ENCODE peak calls at places on chromosomes 3 and 15, in nine cellular contexts. D, J, G, C, Q, A, X, T and Y are unnamed samples.

GRCh38 chr15:45551691-45552090 is 29.1 kb upstream of the SLC30A4 start:
- DNase-seq in D (no peak), J (no peak), G (peak; percentile 40), C (peak; percentile 18), Q (no peak), A (no peak), X (no peak), T (no peak), Y (no peak)

GRCh38 chr15:29127506-29128430 is 141.9 kb downstream of the NSMCE3 start:
- DNase-seq in D (no peak), J (no peak), G (no peak), C (no peak), Q (no peak), A (no peak), X (no peak), T (no peak), Y (no peak)

GRCh38 chr15:78709263-78709882 is 68.4 kb upstream of the CHRNB4 start:
- DNase-seq in D (peak; percentile 31), J (peak; percentile 51), G (peak; percentile 21), C (peak; percentile 6), Q (peak; percentile 86), A (peak; percentile 63), X (peak; percentile 68), T (peak; percentile 84), Y (peak; percentile 29)

GRCh38 chr3:127373701-127374625 is 86.1 kb upstream of the PRR20G start:
- DNase-seq in D (no peak), J (peak; percentile 4), G (no peak), C (no peak), Q (peak; percentile 52), A (peak; percentile 21), X (peak; percentile 30), T (peak; percentile 34), Y (no peak)

GRCh38 chr15:75306188-75306587 is 23.6 kb downstream of the GOLGA6D start:
- DNase-seq in D (no peak), J (no peak), G (no peak), C (no peak), Q (no peak), A (no peak), X (no peak), T (no peak), Y (no peak)

GRCh38 chr3:184688251-184688851 is 23.5 kb downstream of the MAGEF1 start:
- DNase-seq in D (no peak), J (no peak), G (peak; percentile 77), C (peak; percentile 59), Q (no peak), A (no peak), X (peak; percentile 56), T (no peak), Y (peak; percentile 63)

GRCh38 chr3:149646181-149646766 is 11.6 kb downstream of the WWTR1 start:
- DNase-seq in D (no peak), J (no peak), G (peak; percentile 63), C (no peak), Q (no peak), A (no peak), X (peak; percentile 43), T (no peak), Y (no peak)

GRCh38 chr3:71681224-71681668 is 44.0 kb downstream of the EIF4E3 start:
- DNase-seq in D (no peak), J (peak; percentile 20), G (peak; percentile 65), C (no peak), Q (peak; percentile 64), A (peak; percentile 73), X (peak; percentile 80), T (peak; percentile 51), Y (peak; percentile 42)

GRCh38 chr3:21477896-21478295 is 273.1 kb downstream of the ZNF385D start:
- DNase-seq in D (no peak), J (no peak), G (no peak), C (no peak), Q (no peak), A (no peak), X (no peak), T (no peak), Y (no peak)

GRCh38 chr3:111735271-111735758 is 123.8 kb upstream of the PHLDB2 start:
- DNase-seq in D (no peak), J (no peak), G (peak; percentile 83), C (peak; percentile 98), Q (no peak), A (peak; percentile 45), X (peak; percentile 55), T (no peak), Y (no peak)

GRCh38 chr15:91559066-91559465 is 294.4 kb upstream of the SLCO3A1 start:
- DNase-seq in D (no peak), J (no peak), G (no peak), C (no peak), Q (no peak), A (no peak), X (no peak), T (no peak), Y (no peak)

GRCh38 chr15:46955576-46955975 is 761.7 kb upstream of the SEMA6D start:
- DNase-seq in D (no peak), J (no peak), G (no peak), C (no peak), Q (no peak), A (no peak), X (no peak), T (no peak), Y (no peak)

GRCh38 chr3:36893137-36893557 is 51.7 kb downstream of the TRANK1 start:
- DNase-seq in D (no peak), J (no peak), G (no peak), C (no peak), Q (no peak), A (peak; percentile 99), X (peak; percentile 14), T (no peak), Y (no peak)

GRCh38 chr3:126517291-126517951 is at the start of gene UROC1:
- DNase-seq in D (no peak), J (no peak), G (no peak), C (no peak), Q (no peak), A (no peak), X (no peak), T (no peak), Y (no peak)

GRCh38 chr3:120429921-120430361 is 20.9 kb downstream of the FSTL1 start:
- DNase-seq in D (no peak), J (no peak), G (peak; percentile 80), C (peak; percentile 63), Q (no peak), A (no peak), X (no peak), T (no peak), Y (no peak)

GRCh38 chr15:36605626-36606263 is 26.3 kb downstream of the CDIN1 start:
- DNase-seq in D (no peak), J (no peak), G (no peak), C (no peak), Q (no peak), A (no peak), X (no peak), T (no peak), Y (no peak)

GRCh38 chr15:31024330-31024729 is 32.9 kb upstream of the MTMR10 start:
- DNase-seq in D (no peak), J (no peak), G (peak; percentile 88), C (peak; percentile 98), Q (no peak), A (no peak), X (peak; percentile 72), T (no peak), Y (no peak)

GRCh38 chr3:101778385-101779046 is 495 bp upstream of the NXPE3 start:
- DNase-seq in D (no peak), J (no peak), G (no peak), C (no peak), Q (no peak), A (no peak), X (no peak), T (no peak), Y (no peak)

GRCh38 chr15:70478251-70478990 is 284.9 kb downstream of the UACA start:
- DNase-seq in D (no peak), J (no peak), G (no peak), C (no peak), Q (no peak), A (no peak), X (no peak), T (no peak), Y (no peak)

GRCh38 chr15:58235961-58236360 is 97.8 kb downstream of the AQP9 start:
- DNase-seq in D (no peak), J (no peak), G (no peak), C (no peak), Q (no peak), A (no peak), X (no peak), T (no peak), Y (no peak)

GRCh38 chr3:115974940-115975339 is 351.6 kb downstream of the GAP43 start:
- DNase-seq in D (no peak), J (no peak), G (no peak), C (no peak), Q (no peak), A (no peak), X (no peak), T (no peak), Y (no peak)

GRCh38 chr3:127101411-127102067 is 91.4 kb upstream of the PRR23E start:
- DNase-seq in D (peak; percentile 23), J (no peak), G (no peak), C (no peak), Q (no peak), A (no peak), X (no peak), T (no peak), Y (no peak)

GRCh38 chr3:44030690-44031344 is 210.9 kb upstream of the TOPAZ1 start:
- DNase-seq in D (no peak), J (no peak), G (peak; percentile 31), C (peak; percentile 30), Q (no peak), A (no peak), X (peak; percentile 13), T (no peak), Y (no peak)

GRCh38 chr15:63439536-63440264 is 58.1 kb upstream of the CA12 start:
- DNase-seq in D (no peak), J (peak; percentile 2), G (peak; percentile 42), C (no peak), Q (no peak), A (no peak), X (no peak), T (no peak), Y (no peak)

GRCh38 chr3:64031540-64032533 is 8.5 kb upstream of the PSMD6 start:
- DNase-seq in D (no peak), J (no peak), G (no peak), C (no peak), Q (no peak), A (no peak), X (no peak), T (no peak), Y (no peak)

GRCh38 chr15:25345943-25346342 is 92.9 kb downstream of the UBE3A start:
- DNase-seq in D (no peak), J (no peak), G (no peak), C (no peak), Q (no peak), A (no peak), X (peak; percentile 57), T (no peak), Y (peak; percentile 18)